ENCODE peak calls at places on chromosome 17, in four cellular contexts. One of them, this sample, is unnamed.

GRCh38 chr17:32267690-32268205 is 2.1 kb downstream of the RHBDL3 start:
- DNase-seq in H1: peak; percentile 56
- DNase-seq in H9: peak; percentile 65
- DNase-seq in IMR-90: no peak
- DNase-seq in this sample: peak; percentile 62

GRCh38 chr17:57470906-57471305 is 214.6 kb downstream of the MSI2 start:
- DNase-seq in H1: no peak
- DNase-seq in IMR-90: no peak
- DNase-seq in H9: no peak
- DNase-seq in this sample: no peak

GRCh38 chr17:82948081-82948511 is 108.3 kb upstream of the ZNF750 start:
- DNase-seq in IMR-90: no peak
- DNase-seq in H9: no peak
- DNase-seq in H1: no peak
- DNase-seq in this sample: no peak

GRCh38 chr17:77458202-77459017 is 317.6 kb downstream of the SEC14L1 start:
- DNase-seq in H9: no peak
- DNase-seq in IMR-90: no peak
- DNase-seq in H1: no peak
- DNase-seq in this sample: no peak

GRCh38 chr17:14204084-14204483 is 32.6 kb downstream of the CDRT15 start:
- DNase-seq in H1: no peak
- DNase-seq in IMR-90: no peak
- DNase-seq in H9: no peak
- DNase-seq in this sample: no peak

GRCh38 chr17:48484850-48485249 is 46.0 kb downstream of the HOXB1 start:
- DNase-seq in H1: no peak
- DNase-seq in IMR-90: peak; percentile 77
- DNase-seq in H9: no peak
- DNase-seq in this sample: no peak

GRCh38 chr17:77887464-77888241 is 70.8 kb upstream of the TNRC6C start:
- DNase-seq in IMR-90: peak; percentile 76
- DNase-seq in H1: no peak
- DNase-seq in H9: no peak
- DNase-seq in this sample: peak; percentile 29

GRCh38 chr17:81438024-81438664 is 42.9 kb downstream of the BAHCC1 start:
- DNase-seq in H9: no peak
- DNase-seq in H1: no peak
- DNase-seq in IMR-90: no peak
- DNase-seq in this sample: no peak

GRCh38 chr17:80992077-80992947 is 671 bp downstream of the CHMP6 start:
- DNase-seq in IMR-90: no peak
- DNase-seq in H9: peak; percentile 53
- DNase-seq in H1: no peak
- DNase-seq in this sample: no peak

GRCh38 chr17:46772013-46772878 is 46.2 kb downstream of the WNT3 start:
- DNase-seq in IMR-90: no peak
- DNase-seq in H1: peak; percentile 86
- DNase-seq in H9: peak; percentile 97
- DNase-seq in this sample: peak; percentile 95

GRCh38 chr17:7083592-7083991 is 3.5 kb upstream of the CLEC10A start:
- DNase-seq in H9: no peak
- DNase-seq in H1: no peak
- DNase-seq in IMR-90: peak; percentile 17
- DNase-seq in this sample: no peak

GRCh38 chr17:27546624-27547300 is 84.2 kb upstream of the LGALS9 start:
- DNase-seq in H9: no peak
- DNase-seq in H1: no peak
- DNase-seq in IMR-90: peak; percentile 44
- DNase-seq in this sample: no peak

GRCh38 chr17:58413684-58414083 is 3.6 kb downstream of the RNF43 start:
- DNase-seq in H1: no peak
- DNase-seq in H9: no peak
- DNase-seq in IMR-90: no peak
- DNase-seq in this sample: no peak

GRCh38 chr17:50090071-50090470 is 5.1 kb upstream of the PDK2 start:
- DNase-seq in H1: no peak
- DNase-seq in H9: no peak
- DNase-seq in IMR-90: no peak
- DNase-seq in this sample: no peak

GRCh38 chr17:80364091-80364691 is 50.8 kb upstream of the ENDOV start:
- DNase-seq in H9: peak; percentile 75
- DNase-seq in H1: peak; percentile 76
- DNase-seq in IMR-90: no peak
- DNase-seq in this sample: peak; percentile 26

GRCh38 chr17:61410555-61411089 is 11.0 kb downstream of the TBX2 start:
- DNase-seq in H1: peak; percentile 91
- DNase-seq in IMR-90: peak; percentile 86
- DNase-seq in H9: peak; percentile 93
- DNase-seq in this sample: peak; percentile 82

GRCh38 chr17:78853926-78854394 is 13.3 kb upstream of the USP36 start:
- DNase-seq in H9: no peak
- DNase-seq in H1: no peak
- DNase-seq in IMR-90: no peak
- DNase-seq in this sample: no peak

GRCh38 chr17:75898065-75898464 is 1.3 kb upstream of the TRIM65 start:
- DNase-seq in H9: no peak
- DNase-seq in IMR-90: no peak
- DNase-seq in H1: no peak
- DNase-seq in this sample: no peak
- H3K56ac ChIP-seq in H9: no peak overlapping the region
- H3K56ac ChIP-seq in IMR-90: no peak overlapping the region
- H3K56ac ChIP-seq in H1: no peak overlapping the region
- H3K56ac ChIP-seq in this sample: peak overlapping the region; percentile 12

GRCh38 chr17:38562215-38562569 is 43.6 kb downstream of the SRCIN1 start:
- DNase-seq in H9: no peak
- DNase-seq in IMR-90: no peak
- DNase-seq in H1: no peak
- DNase-seq in this sample: no peak
- H3K56ac ChIP-seq in H9: no peak overlapping the region
- H3K56ac ChIP-seq in IMR-90: no peak overlapping the region
- H3K56ac ChIP-seq in H1: no peak overlapping the region
- H3K56ac ChIP-seq in this sample: no peak overlapping the region

GRCh38 chr17:364766-365165 is 12.2 kb upstream of the RPH3AL start:
- DNase-seq in H1: no peak
- DNase-seq in H9: no peak
- DNase-seq in IMR-90: no peak
- DNase-seq in this sample: no peak
- H3K56ac ChIP-seq in H1: no peak overlapping the region
- H3K56ac ChIP-seq in H9: no peak overlapping the region
- H3K56ac ChIP-seq in IMR-90: no peak overlapping the region
- H3K56ac ChIP-seq in this sample: no peak overlapping the region

GRCh38 chr17:43825567-43825966 is 7.4 kb downstream of the MPP3 start:
- DNase-seq in H1: no peak
- DNase-seq in IMR-90: no peak
- DNase-seq in H9: no peak
- DNase-seq in this sample: no peak

GRCh38 chr17:43820759-43821158 is 12.2 kb downstream of the MPP3 start:
- DNase-seq in H9: no peak
- DNase-seq in H1: no peak
- DNase-seq in IMR-90: no peak
- DNase-seq in this sample: no peak

GRCh38 chr17:43826206-43826605 is 6.7 kb downstream of the MPP3 start:
- DNase-seq in IMR-90: no peak
- DNase-seq in H1: no peak
- DNase-seq in H9: no peak
- DNase-seq in this sample: no peak

GRCh38 chr17:43822566-43823190 is 10.3 kb downstream of the MPP3 start:
- DNase-seq in IMR-90: peak; percentile 31
- DNase-seq in H9: no peak
- DNase-seq in H1: no peak
- DNase-seq in this sample: no peak

DNA sequence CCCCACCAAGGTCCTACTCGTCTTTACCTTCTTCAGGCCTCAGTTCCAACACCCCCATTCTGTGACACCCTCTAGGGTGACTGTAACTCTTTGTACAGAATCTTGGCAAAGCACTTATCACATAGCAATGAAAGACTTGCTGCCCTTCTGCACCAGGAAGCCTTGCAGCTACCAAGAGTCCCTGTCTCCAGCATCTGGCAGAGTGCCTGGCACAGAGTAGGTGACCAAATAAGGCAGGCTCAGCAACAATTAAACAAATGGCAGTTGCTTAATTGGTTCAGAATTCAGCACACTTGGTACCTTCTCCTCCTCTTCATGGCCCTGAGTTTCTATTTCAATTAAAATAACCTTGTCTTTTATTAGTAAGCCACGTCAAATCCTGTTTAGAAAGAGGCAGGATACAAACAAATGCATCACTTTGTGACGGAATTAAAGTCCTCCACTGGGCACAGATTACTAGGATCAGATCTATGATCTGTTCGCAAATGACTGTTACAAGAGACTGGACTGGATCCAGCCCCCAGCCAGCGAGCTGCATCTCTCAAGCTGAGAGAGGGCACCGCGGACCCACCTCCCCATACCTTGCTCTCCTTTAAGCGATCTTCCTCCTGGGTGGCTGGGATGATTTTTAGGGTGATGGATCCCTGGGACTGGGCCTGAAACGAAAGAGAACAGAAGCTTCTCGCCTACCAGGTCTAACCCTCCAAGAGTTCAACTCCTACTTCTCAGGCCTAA is 9.4 kb downstream of the MPP3 start:
- DNase-seq in H1: no peak
- DNase-seq in IMR-90: no peak
- DNase-seq in H9: no peak
- DNase-seq in this sample: no peak
- H3K56ac ChIP-seq in H1: no peak overlapping the region
- H3K56ac ChIP-seq in IMR-90: no peak overlapping the region
- H3K56ac ChIP-seq in H9: no peak overlapping the region
- H3K56ac ChIP-seq in this sample: no peak overlapping the region

GRCh38 chr17:38864636-38865398 is 5.0 kb upstream of the LASP1 start:
- DNase-seq in H9: peak; percentile 74
- DNase-seq in IMR-90: peak; percentile 54
- DNase-seq in H1: no peak
- DNase-seq in this sample: peak; percentile 84

GRCh38 chr17:38868968-38869646 is 751 bp upstream of the LASP1 start:
- DNase-seq in H9: peak; percentile 96
- DNase-seq in IMR-90: peak; percentile 88
- DNase-seq in H1: peak; percentile 99
- DNase-seq in this sample: peak; percentile 95

GRCh38 chr17:38869647-38870258 is at the start of gene LASP1:
- DNase-seq in IMR-90: peak; percentile 87
- DNase-seq in H1: peak; percentile 84
- DNase-seq in H9: no peak
- DNase-seq in this sample: peak; percentile 92

GRCh38 chr17:38868095-38868967 is 1.5 kb upstream of the LASP1 start:
- DNase-seq in H1: no peak
- DNase-seq in H9: no peak
- DNase-seq in IMR-90: peak; percentile 55
- DNase-seq in this sample: peak; percentile 77

DNA sequence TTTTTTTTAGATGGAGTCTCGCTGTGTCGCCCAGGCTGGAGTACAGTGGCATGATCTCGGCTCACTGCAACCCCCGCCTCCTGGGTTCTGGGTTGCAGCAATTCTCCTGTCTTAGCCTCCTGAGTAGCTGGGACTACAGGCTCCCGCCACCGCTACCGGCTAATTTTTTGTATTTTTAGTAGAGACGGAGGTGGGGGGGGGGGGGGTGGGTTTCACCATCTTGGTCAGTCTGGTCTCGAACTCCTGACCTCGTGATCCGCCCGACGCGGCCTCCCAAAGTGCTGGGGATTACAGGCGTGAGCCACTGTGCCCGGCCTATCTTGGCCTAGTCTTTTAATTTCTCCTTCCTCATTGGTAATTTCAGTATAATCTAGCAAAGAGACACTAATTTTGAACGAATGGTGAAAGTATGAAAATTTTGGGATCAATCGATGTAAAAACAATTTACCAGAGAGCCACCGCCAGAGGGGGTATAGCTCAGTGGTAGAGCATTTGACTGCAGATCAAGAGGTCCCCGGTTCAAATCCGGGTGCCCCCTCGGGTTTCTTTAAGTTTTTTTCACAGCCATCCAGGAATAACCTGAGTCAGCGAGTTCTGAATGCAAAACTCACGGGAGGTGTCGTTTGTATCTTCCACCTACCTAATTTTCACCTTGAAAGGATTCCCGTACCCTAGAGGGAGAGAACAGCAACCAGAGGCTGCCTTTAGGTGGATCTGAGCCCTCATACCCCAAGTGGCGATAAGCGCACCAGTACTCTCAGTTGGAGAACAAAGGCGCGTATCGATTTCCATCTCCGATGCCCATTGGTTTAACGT is 2.5 kb upstream of the LASP1 start:
- DNase-seq in IMR-90: peak; percentile 68
- DNase-seq in H9: peak; percentile 82
- DNase-seq in H1: peak; percentile 86
- DNase-seq in this sample: peak; percentile 94
- H3K56ac ChIP-seq in IMR-90: peak overlapping the region; percentile 93
- H3K56ac ChIP-seq in H9: no peak overlapping the region
- H3K56ac ChIP-seq in H1: peak overlapping the region; percentile 28
- H3K56ac ChIP-seq in this sample: peak overlapping the region; percentile 97

GRCh38 chr17:65515959-65516948 is 45.2 kb downstream of the AXIN2 start:
- DNase-seq in IMR-90: peak; percentile 66
- DNase-seq in H9: peak; percentile 54
- DNase-seq in H1: peak; percentile 55
- DNase-seq in this sample: peak; percentile 79

GRCh38 chr17:65518256-65518655 is 43.2 kb downstream of the AXIN2 start:
- DNase-seq in H9: no peak
- DNase-seq in IMR-90: peak; percentile 50
- DNase-seq in H1: no peak
- DNase-seq in this sample: no peak

GRCh38 chr17:65514541-65514940 is 46.9 kb downstream of the AXIN2 start:
- DNase-seq in H1: no peak
- DNase-seq in H9: no peak
- DNase-seq in IMR-90: peak; percentile 14
- DNase-seq in this sample: no peak

GRCh38 chr17:65514082-65514481 is 47.4 kb downstream of the AXIN2 start:
- DNase-seq in H1: no peak
- DNase-seq in IMR-90: peak; percentile 56
- DNase-seq in H9: no peak
- DNase-seq in this sample: no peak

DNA sequence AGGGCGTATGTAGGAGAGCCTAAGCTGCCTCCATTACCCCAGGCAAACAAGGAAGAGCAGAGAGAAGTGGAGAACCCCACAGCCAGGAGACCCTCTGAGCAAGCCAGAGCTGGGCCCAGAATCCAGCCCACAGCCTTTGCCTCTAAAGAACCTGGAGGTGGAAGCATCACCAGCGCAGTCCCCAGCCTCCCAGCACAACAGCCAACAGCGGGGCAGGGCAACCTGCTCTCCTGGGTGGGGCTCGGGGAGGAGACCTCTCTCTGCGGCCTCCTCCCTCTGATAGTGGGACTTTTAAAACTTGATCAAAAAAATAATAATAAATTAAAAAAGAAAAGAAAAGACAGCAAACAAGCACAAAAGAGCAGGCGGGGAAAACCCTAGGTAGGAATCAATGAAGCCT is 45.9 kb downstream of the AXIN2 start:
- DNase-seq in IMR-90: no peak
- DNase-seq in H1: no peak
- DNase-seq in H9: peak; percentile 43
- DNase-seq in this sample: no peak
- H3K56ac ChIP-seq in IMR-90: no peak overlapping the region
- H3K56ac ChIP-seq in H1: no peak overlapping the region
- H3K56ac ChIP-seq in H9: no peak overlapping the region
- H3K56ac ChIP-seq in this sample: no peak overlapping the region

GRCh38 chr17:10141436-10141835 is 57.0 kb downstream of the GAS7 start:
- DNase-seq in H9: no peak
- DNase-seq in H1: no peak
- DNase-seq in IMR-90: no peak
- DNase-seq in this sample: no peak
- H3K56ac ChIP-seq in H9: no peak overlapping the region
- H3K56ac ChIP-seq in H1: no peak overlapping the region
- H3K56ac ChIP-seq in IMR-90: no peak overlapping the region
- H3K56ac ChIP-seq in this sample: no peak overlapping the region

This sample was measured in mesendoderm.